ENCODE peak calls at places on chromosomes 4 and X, in four cellular contexts. One of them, this sample, is unnamed.

GRCh38 chr4:55574252-55574651 is 17.8 kb downstream of the PDCL2 start:
- DNase-seq in NCI-H2171 treated with DMSO at 0.1 percent for 48 hours: no peak
- DNase-seq in left colon: no peak
- DNase-seq in bronchial epithelial cell: peak; percentile 49
- DNase-seq in this sample: no peak

GRCh38 chrX:29858714-29859113 is 356.6 kb upstream of the MAGEB2 start:
- DNase-seq in NCI-H2171 treated with DMSO at 0.1 percent for 48 hours: no peak
- DNase-seq in left colon: no peak
- DNase-seq in bronchial epithelial cell: no peak
- DNase-seq in this sample: no peak

GRCh38 chrX:54358424-54359211 is 772 bp upstream of the WNK3 start:
- DNase-seq in NCI-H2171 treated with DMSO at 0.1 percent for 48 hours: peak; percentile 84
- DNase-seq in left colon: no peak
- DNase-seq in bronchial epithelial cell: peak; percentile 29
- DNase-seq in this sample: no peak

GRCh38 chrX:25968920-25969319 is 169.2 kb upstream of the MAGEB18 start:
- DNase-seq in NCI-H2171 treated with DMSO at 0.1 percent for 48 hours: no peak
- DNase-seq in left colon: no peak
- DNase-seq in bronchial epithelial cell: peak; percentile 15
- DNase-seq in this sample: peak; percentile 2

GRCh38 chr4:4343038-4343437 is 43.9 kb upstream of the NSG1 start:
- DNase-seq in NCI-H2171 treated with DMSO at 0.1 percent for 48 hours: no peak
- DNase-seq in left colon: no peak
- DNase-seq in bronchial epithelial cell: no peak
- DNase-seq in this sample: no peak

GRCh38 chr4:1174941-1175634 is 2.7 kb upstream of the SPON2 start:
- DNase-seq in NCI-H2171 treated with DMSO at 0.1 percent for 48 hours: no peak
- DNase-seq in left colon: no peak
- DNase-seq in bronchial epithelial cell: no peak
- DNase-seq in this sample: no peak

GRCh38 chr4:94457692-94458106 is 6.0 kb downstream of the PDLIM5 start:
- DNase-seq in NCI-H2171 treated with DMSO at 0.1 percent for 48 hours: no peak
- DNase-seq in left colon: no peak
- DNase-seq in bronchial epithelial cell: no peak
- DNase-seq in this sample: no peak

GRCh38 chr4:52265781-52266525 is 214.8 kb downstream of the SPATA18 start:
- DNase-seq in NCI-H2171 treated with DMSO at 0.1 percent for 48 hours: peak; percentile 81
- DNase-seq in left colon: no peak
- DNase-seq in bronchial epithelial cell: peak; percentile 11
- DNase-seq in this sample: no peak

This sample was measured in GM12865.